ENCODE peak calls at places on chromosomes 1 and 21, in four cellular contexts. X, B, C and V are unnamed samples.

GRCh38 chr1:66395202-66396061 is 138.5 kb upstream of the SGIP1 start:
- DNase-seq in X (no peak), B (no peak), C (no peak), V (no peak)

GRCh38 chr1:36625253-36625958 is 142.7 kb upstream of the CSF3R start:
- DNase-seq in X (no peak), B (no peak), C (no peak), V (no peak)

GRCh38 chr1:17281775-17282181 is 26.2 kb upstream of the PADI4 start:
- DNase-seq in X (no peak), B (no peak), C (no peak), V (no peak)

GRCh38 chr1:106072909-106073600 is 983.4 kb upstream of the PRMT6 start:
- DNase-seq in X (no peak), B (no peak), C (no peak), V (no peak)

GRCh38 chr1:174877208-174877673 is 122.5 kb upstream of the CACYBP start:
- DNase-seq in X (no peak), B (no peak), C (no peak), V (no peak)

GRCh38 chr1:233367057-233367759 is 39.7 kb downstream of the MAP3K21 start:
- DNase-seq in X (no peak), B (peak; percentile 30), C (no peak), V (peak; percentile 37)

GRCh38 chr21:29710498-29710897 is 229.3 kb downstream of the GRIK1 start:
- DNase-seq in X (no peak), B (no peak), C (no peak), V (no peak)

GRCh38 chr1:225462429-225462713 is 34.5 kb upstream of the LBR start:
- DNase-seq in X (peak; percentile 35), B (no peak), C (no peak), V (no peak)

GRCh38 chr1:107683198-107683657 is 281.8 kb downstream of the VAV3 start:
- DNase-seq in X (no peak), B (peak; percentile 3), C (no peak), V (no peak)

GRCh38 chr1:16926491-16927195 is 4.9 kb downstream of the CROCC start:
- DNase-seq in X (peak; percentile 26), B (no peak), C (peak; percentile 55), V (no peak)

GRCh38 chr1:12038356-12039140 is 19.2 kb downstream of the MIIP start:
- DNase-seq in X (no peak), B (no peak), C (no peak), V (no peak)